ENCODE peak calls at places on chromosome 14, in eight cellular contexts. U is activated naive CD4-positive, alpha-beta T cell; N is activated CD4-positive, alpha-beta T cell treated with anti-CD3 and anti-CD28 coated beads, Interleukin-2, amount 10 ng/mL, durations not matched to agents 7 days and 5 days; Z is natural killer cell; V is pancreas; S is ureter; M is EL; G is COR-L47. Y is an unnamed sample.
A peak's percentile ranks its signal among the peaks of the same experiment; 100 is the strongest.

GRCh38 chr14:102917469-102918211 is 4.8 kb upstream of the AMN start:
- DNase-seq in U (peak; percentile 21), N (peak; percentile 60), Z (peak; percentile 38), V (peak; percentile 39), S (no peak), M (peak; percentile 49), G (peak; percentile 42), Y (peak; percentile 52)

GRCh38 chr14:47227051-47227600 is 448.3 kb downstream of the MDGA2 start:
- DNase-seq in U (no peak), N (no peak), Z (no peak), V (no peak), S (no peak), M (no peak), G (no peak), Y (no peak)

GRCh38 chr14:92650581-92651105 is 97.8 kb downstream of the LGMN start:
- DNase-seq in U (no peak), N (no peak), Z (no peak), V (no peak), S (no peak), M (no peak), G (no peak), Y (no peak)

GRCh38 chr14:104470588-104470987 is 109.0 kb upstream of the C14orf180 start:
- DNase-seq in U (no peak), N (no peak), Z (no peak), V (no peak), S (no peak), M (no peak), G (no peak), Y (no peak)

GRCh38 chr14:78152246-78153068 is 17.7 kb upstream of the NRXN3 start:
- DNase-seq in U (no peak), N (no peak), Z (no peak), V (no peak), S (no peak), M (no peak), G (peak; percentile 99), Y (no peak)

GRCh38 chr14:54671537-54671936 is 104.6 kb downstream of the SAMD4A start:
- DNase-seq in U (no peak), N (no peak), Z (no peak), V (no peak), S (no peak), M (no peak), G (no peak), Y (no peak)

GRCh38 chr14:105343194-105343593 is 28.6 kb downstream of the PACS2 start:
- DNase-seq in U (no peak), N (no peak), Z (no peak), V (no peak), S (no peak), M (no peak), G (peak; percentile 12), Y (no peak)

GRCh38 chr14:76810953-76811400 is 1.7 kb downstream of the ANGEL1 start:
- DNase-seq in U (no peak), N (peak; percentile 41), Z (no peak), V (no peak), S (no peak), M (peak; percentile 30), G (peak; percentile 8), Y (peak; percentile 57)

GRCh38 chr14:95328876-95329503 is 9.3 kb upstream of the CLMN start:
- DNase-seq in U (no peak), N (no peak), Z (no peak), V (no peak), S (no peak), M (no peak), G (no peak), Y (no peak)

GRCh38 chr14:70981005-70981952 is 74.0 kb downstream of the PCNX1 start:
- DNase-seq in U (no peak), N (no peak), Z (no peak), V (no peak), S (no peak), M (no peak), G (no peak), Y (no peak)

GRCh38 chr14:92460916-92461579 is 52.5 kb upstream of the RIN3 start:
- DNase-seq in U (no peak), N (no peak), Z (no peak), V (no peak), S (peak; percentile 37), M (peak; percentile 85), G (no peak), Y (no peak)

GRCh38 chr14:36515896-36516718 is 3.9 kb downstream of the NKX2-1 start:
- DNase-seq in U (no peak), N (no peak), Z (no peak), V (no peak), S (no peak), M (no peak), G (no peak), Y (no peak)

GRCh38 chr14:104112609-104113571 is 25.5 kb upstream of the KIF26A start:
- DNase-seq in U (no peak), N (no peak), Z (no peak), V (no peak), S (no peak), M (no peak), G (no peak), Y (no peak)

GRCh38 chr14:42490536-42490935 is 883.9 kb downstream of the LRFN5 start:
- DNase-seq in U (no peak), N (no peak), Z (no peak), V (no peak), S (no peak), M (no peak), G (no peak), Y (no peak)

GRCh38 chr14:54488318-54488645 is 498 bp downstream of the GMFB start:
- DNase-seq in U (no peak), N (no peak), Z (no peak), V (no peak), S (no peak), M (no peak), G (no peak), Y (no peak)

GRCh38 chr14:63676615-63677014 is 34.9 kb upstream of the WDR89 start:
- DNase-seq in U (no peak), N (no peak), Z (no peak), V (no peak), S (no peak), M (no peak), G (no peak), Y (no peak)

GRCh38 chr14:104864267-104865068 is 600 bp upstream of the CEP170B start:
- DNase-seq in U (no peak), N (no peak), Z (no peak), V (peak; percentile 85), S (peak; percentile 63), M (no peak), G (peak; percentile 59), Y (no peak)

GRCh38 chr14:75999511-76000190 is 14.1 kb downstream of the IFT43 start:
- DNase-seq in U (no peak), N (no peak), Z (no peak), V (no peak), S (no peak), M (no peak), G (no peak), Y (no peak)

GRCh38 chr14:72775923-72776554 is 117.9 kb downstream of the DPF3 start:
- DNase-seq in U (no peak), N (no peak), Z (no peak), V (no peak), S (no peak), M (no peak), G (no peak), Y (no peak)

GRCh38 chr14:51424041-51424440 is 184.0 kb downstream of the TMX1 start:
- DNase-seq in U (no peak), N (no peak), Z (no peak), V (no peak), S (no peak), M (no peak), G (no peak), Y (no peak)

GRCh38 chr14:65791551-65791981 is 379.0 kb downstream of the FUT8 start:
- DNase-seq in U (no peak), N (no peak), Z (peak; percentile 42), V (no peak), S (no peak), M (peak; percentile 88), G (no peak), Y (no peak)

GRCh38 chr14:89014570-89014847 is 190.1 kb downstream of the TTC8 start:
- DNase-seq in U (no peak), N (no peak), Z (no peak), V (no peak), S (no peak), M (no peak), G (no peak), Y (no peak)

GRCh38 chr14:99430491-99430890 is 50.2 kb downstream of the SETD3 start:
- DNase-seq in U (no peak), N (peak; percentile 18), Z (peak; percentile 33), V (peak; percentile 76), S (no peak), M (no peak), G (peak; percentile 8), Y (no peak)

GRCh38 chr14:21647380-21647779 is 6.3 kb upstream of the OR4E2 start:
- DNase-seq in U (no peak), N (no peak), Z (no peak), V (no peak), S (no peak), M (peak; percentile 21), G (no peak), Y (no peak)

GRCh38 chr14:106652494-106652893 is 1126.1 kb downstream of the TMEM121 start:
- DNase-seq in U (no peak), N (no peak), Z (no peak), V (no peak), S (no peak), M (no peak), G (no peak), Y (no peak)

GRCh38 chr14:104320611-104321086 is 182.3 kb downstream of the KIF26A start:
- DNase-seq in U (no peak), N (no peak), Z (no peak), V (no peak), S (peak; percentile 35), M (no peak), G (no peak), Y (no peak)

GRCh38 chr14:76696791-76697190 is 64.5 kb upstream of the VASH1 start:
- DNase-seq in U (no peak), N (no peak), Z (no peak), V (no peak), S (no peak), M (no peak), G (no peak), Y (no peak)

GRCh38 chr14:100616854-100617714 is 29.9 kb upstream of the BEGAIN start:
- DNase-seq in U (no peak), N (no peak), Z (peak; percentile 13), V (no peak), S (no peak), M (no peak), G (no peak), Y (no peak)

GRCh38 chr14:103886304-103887169 is 39.2 kb upstream of the PPP1R13B start:
- DNase-seq in U (no peak), N (no peak), Z (no peak), V (no peak), S (no peak), M (no peak), G (no peak), Y (no peak)

GRCh38 chr14:49623941-49624806 is 3.6 kb downstream of the MGAT2 start:
- DNase-seq in U (no peak), N (no peak), Z (no peak), V (no peak), S (no peak), M (no peak), G (no peak), Y (no peak)

GRCh38 chr14:104794099-104794498 is 1.4 kb downstream of the AKT1 start:
- DNase-seq in U (no peak), N (peak; percentile 45), Z (no peak), V (no peak), S (no peak), M (peak; percentile 82), G (no peak), Y (no peak)

GRCh38 chr14:105924951-105925591 is 398.7 kb downstream of the TMEM121 start:
- DNase-seq in U (no peak), N (no peak), Z (no peak), V (no peak), S (no peak), M (no peak), G (no peak), Y (peak; percentile 12)

GRCh38 chr14:51058382-51058781 is 36.5 kb downstream of the TRIM9 start:
- DNase-seq in U (no peak), N (no peak), Z (no peak), V (no peak), S (no peak), M (no peak), G (no peak), Y (no peak)

GRCh38 chr14:52338282-52338681 is 24.2 kb downstream of the PTGER2 start:
- DNase-seq in U (no peak), N (no peak), Z (no peak), V (no peak), S (no peak), M (peak; percentile 73), G (no peak), Y (no peak)